ENCODE peak calls at places on chromosomes 6 and 20, in nine cellular contexts. W is endothelial cell, J is nephron progenitor cell, G is heart left ventricle, I is left ventricle myocardium inferior, Z is thyroid gland, B is left lung, M is GM20000, T is cardiac fibroblast. X is an unnamed sample.

GRCh38 chr20:7171911-7172310 is 404.4 kb downstream of the BMP2 start:
- DNase-seq in I (no peak), W (no peak), B (no peak), G (no peak), M (no peak), T (no peak), Z (no peak), J (no peak), X (no peak)

GRCh38 chr20:2692886-2693285 is 306 bp downstream of the EBF4 start:
- DNase-seq in J (peak), W (no peak), Z (no peak), I (no peak), G (no peak), M (peak), T (no peak), B (no peak), X (peak)

GRCh38 chr6:79608334-79609224 is 22.6 kb upstream of the SH3BGRL2 start:
- DNase-seq in W (no peak), G (no peak), M (no peak), J (no peak), T (no peak), B (no peak), I (no peak), Z (no peak), X (no peak)

GRCh38 chr6:145278163-145278807 is 457.0 kb downstream of the EPM2A start:
- DNase-seq in G (no peak), B (no peak), W (no peak), J (no peak), Z (no peak), I (no peak), M (no peak), T (no peak), X (no peak)

GRCh38 chr20:10306440-10307358 is 88.1 kb downstream of the SNAP25 start:
- DNase-seq in G (no peak), W (no peak), T (peak), M (no peak), J (no peak), Z (no peak), I (no peak), B (no peak), X (no peak)

GRCh38 chr6:149140910-149141290 is 176.6 kb upstream of the TAB2 start:
- DNase-seq in M (peak), G (no peak), Z (no peak), I (no peak), T (no peak), B (no peak), W (no peak), J (no peak), X (no peak)

GRCh38 chr6:125584468-125584939 is 164.9 kb upstream of the HEY2 start:
- DNase-seq in Z (peak), B (peak), M (no peak), G (peak), J (peak), T (peak), I (peak), W (no peak), X (peak)

GRCh38 chr6:130118236-130118635 is 99.9 kb downstream of the L3MBTL3 start:
- DNase-seq in J (no peak), T (no peak), W (no peak), I (no peak), B (no peak), M (no peak), Z (no peak), G (no peak), X (no peak)

GRCh38 chr20:18042211-18042610 is 15.5 kb downstream of the OVOL2 start:
- DNase-seq in J (no peak), Z (no peak), B (no peak), G (no peak), W (no peak), I (no peak), M (no peak), T (no peak), X (no peak)

GRCh38 chr6:169950558-169950957 is 199.1 kb downstream of the ERMARD start:
- DNase-seq in I (no peak), T (peak), B (no peak), M (no peak), G (no peak), Z (peak), W (no peak), J (no peak), X (no peak)

GRCh38 chr20:63009044-63009961 is 2.5 kb upstream of the BHLHE23 start:
- DNase-seq in G (peak), W (peak), M (peak), T (peak), B (peak), J (peak), I (peak), Z (peak), X (peak)

GRCh38 chr6:28368522-28368921 is 18.8 kb downstream of the ZKSCAN3 start:
- DNase-seq in W (no peak), Z (no peak), I (no peak), T (no peak), J (no peak), B (no peak), M (peak), G (no peak), X (no peak)

GRCh38 chr6:125193208-125193607 is 39.6 kb downstream of the TPD52L1 start:
- DNase-seq in T (no peak), W (no peak), Z (no peak), I (no peak), G (no peak), J (no peak), B (no peak), M (no peak), X (no peak)

GRCh38 chr20:38290829-38291581 is 13.0 kb upstream of the BPI start:
- DNase-seq in Z (no peak), W (peak), M (no peak), I (peak), T (peak), G (peak), J (peak), B (no peak), X (no peak)

GRCh38 chr6:63543982-63544381 is 28.3 kb upstream of the LOC128125822 start:
- DNase-seq in Z (no peak), J (no peak), W (no peak), I (no peak), G (no peak), T (no peak), B (no peak), M (no peak), X (no peak)

GRCh38 chr6:31558631-31559500 is 11.5 kb downstream of the NFKBIL1 start:
- DNase-seq in W (no peak), G (peak), M (peak), I (peak), Z (no peak), T (peak), J (no peak), B (peak), X (no peak)

GRCh38 chr6:133184798-133185380 is 56.3 kb upstream of the EYA4 start:
- DNase-seq in M (peak), T (peak), B (no peak), Z (no peak), W (no peak), G (no peak), J (no peak), I (no peak), X (no peak)

GRCh38 chr20:137668-138131 is 4.7 kb upstream of the DEFB126 start:
- DNase-seq in B (no peak), W (no peak), J (no peak), T (no peak), Z (no peak), G (no peak), M (no peak), I (no peak), X (no peak)

GRCh38 chr6:19759117-19759880 is 77.9 kb upstream of the ID4 start:
- DNase-seq in I (no peak), J (no peak), Z (no peak), M (no peak), G (no peak), T (peak), W (no peak), B (no peak), X (no peak)

GRCh38 chr20:61728326-61728725 is 337.4 kb downstream of the TAF4 start:
- DNase-seq in J (no peak), B (no peak), I (no peak), W (no peak), M (no peak), Z (no peak), T (no peak), G (no peak), X (no peak)

GRCh38 chr6:77456531-77457248 is 6.6 kb downstream of the HTR1B start:
- DNase-seq in B (no peak), T (peak), M (no peak), I (no peak), Z (no peak), J (no peak), W (no peak), G (peak), X (peak)

GRCh38 chr6:26003102-26003694 is 40.6 kb downstream of the TRIM38 start:
- DNase-seq in I (no peak), T (peak), G (peak), M (peak), B (no peak), W (peak), Z (peak), J (peak), X (peak)

GRCh38 chr20:22216984-22217383 is 367.4 kb downstream of the FOXA2 start:
- DNase-seq in B (no peak), M (no peak), W (no peak), G (no peak), I (no peak), T (no peak), Z (no peak), J (no peak), X (no peak)

GRCh38 chr20:59783020-59784010 is 150.1 kb downstream of the SYCP2 start:
- DNase-seq in B (peak), G (no peak), M (peak), W (peak), T (peak), I (peak), J (peak), Z (peak), X (peak)

GRCh38 chr20:11582073-11582472 is 335.6 kb upstream of the BTBD3 start:
- DNase-seq in I (no peak), M (no peak), W (no peak), Z (no peak), T (peak), B (no peak), G (no peak), J (no peak), X (no peak)

GRCh38 chr6:15653581-15653980 is 9.2 kb downstream of the DTNBP1 start:
- DNase-seq in B (no peak), I (no peak), W (no peak), J (no peak), M (peak), T (no peak), Z (no peak), G (no peak), X (no peak)

GRCh38 chr6:26329763-26330511 is 35.1 kb upstream of the BTN3A2 start:
- DNase-seq in G (no peak), Z (no peak), B (no peak), I (no peak), T (peak), J (peak), M (no peak), W (peak), X (peak)

GRCh38 chr6:16294371-16294770 is 56.0 kb downstream of the GMPR start:
- DNase-seq in M (no peak), T (no peak), Z (no peak), J (no peak), B (no peak), W (no peak), I (no peak), G (no peak), X (no peak)

GRCh38 chr6:231779-232178 is 60.5 kb upstream of the DUSP22 start:
- DNase-seq in W (no peak), Z (no peak), G (no peak), M (no peak), B (no peak), T (no peak), I (no peak), J (no peak), X (no peak)

GRCh38 chr6:166900956-166901607 is 55.3 kb downstream of the RNASET2 start:
- DNase-seq in B (no peak), W (no peak), J (no peak), M (no peak), Z (no peak), I (no peak), G (no peak), T (no peak), X (no peak)

GRCh38 chr20:35511814-35512420 is 17.5 kb downstream of the C20orf173 start:
- DNase-seq in G (no peak), T (peak), M (no peak), Z (peak), I (no peak), J (no peak), W (peak), B (no peak), X (peak)

GRCh38 chr6:24394061-24394460 is 8.7 kb upstream of the MRS2 start:
- DNase-seq in J (no peak), G (no peak), I (no peak), T (no peak), W (no peak), B (no peak), M (no peak), Z (no peak), X (no peak)

GRCh38 chr6:20669571-20670314 is 135.5 kb downstream of the CDKAL1 start:
- DNase-seq in B (no peak), G (no peak), J (no peak), I (no peak), M (no peak), W (no peak), T (peak), Z (no peak), X (no peak)

GRCh38 chr6:23775127-23775526 is 350.9 kb upstream of the NRSN1 start:
- DNase-seq in M (no peak), Z (no peak), B (no peak), I (no peak), W (no peak), G (no peak), T (no peak), J (no peak), X (no peak)

GRCh38 chr6:30541515-30542403 is 14.5 kb downstream of the GNL1 start:
- DNase-seq in J (peak), I (peak), W (peak), Z (peak), T (peak), M (peak), B (peak), G (peak), X (peak)

GRCh38 chr6:82616386-82617028 is 252.9 kb downstream of the TPBG start:
- DNase-seq in G (no peak), M (no peak), T (peak), Z (no peak), W (no peak), I (no peak), B (no peak), J (no peak), X (no peak)
- TF ChIP-seq CTCF in G (no peak), M (no peak), T (no peak), Z (peak), W (no peak), I (no peak), B (no peak), J (no peak), X (no peak)

GRCh38 chr20:51335329-51335841 is 207.1 kb downstream of the NFATC2 start:
- DNase-seq in G (no peak), M (peak), T (peak), I (no peak), W (no peak), Z (no peak), B (no peak), J (no peak), X (no peak)

GRCh38 chr20:51331466-51331865 is 211.1 kb downstream of the NFATC2 start:
- DNase-seq in T (peak), M (no peak), B (no peak), J (no peak), Z (no peak), W (no peak), I (no peak), G (no peak), X (no peak)

GRCh38 chr20:51334609-51335008 is 207.9 kb downstream of the NFATC2 start:
- DNase-seq in G (no peak), B (no peak), M (no peak), W (no peak), T (no peak), Z (no peak), J (no peak), I (no peak), X (no peak)

GRCh38 chr20:51333971-51334370 is 208.5 kb downstream of the NFATC2 start:
- DNase-seq in I (no peak), W (no peak), Z (no peak), J (no peak), B (no peak), G (no peak), M (no peak), T (no peak), X (no peak)

GRCh38 chr20:51333446-51333845 is 209.1 kb downstream of the NFATC2 start:
- DNase-seq in G (no peak), J (no peak), T (no peak), I (no peak), B (no peak), W (no peak), Z (no peak), M (no peak), X (no peak)
- TF ChIP-seq CTCF in G (no peak), J (no peak), T (no peak), I (no peak), B (no peak), W (no peak), Z (no peak), M (no peak), X (no peak)

GRCh38 chr6:33271098-33271607 is 523 bp downstream of the VPS52 start:
- DNase-seq in T (no peak), W (no peak), M (no peak), Z (no peak), I (no peak), G (no peak), J (no peak), B (no peak), X (no peak)
- TF ChIP-seq CTCF in T (no peak), W (peak), M (no peak), Z (no peak), I (no peak), G (no peak), J (no peak), B (no peak), X (peak)

DNA sequence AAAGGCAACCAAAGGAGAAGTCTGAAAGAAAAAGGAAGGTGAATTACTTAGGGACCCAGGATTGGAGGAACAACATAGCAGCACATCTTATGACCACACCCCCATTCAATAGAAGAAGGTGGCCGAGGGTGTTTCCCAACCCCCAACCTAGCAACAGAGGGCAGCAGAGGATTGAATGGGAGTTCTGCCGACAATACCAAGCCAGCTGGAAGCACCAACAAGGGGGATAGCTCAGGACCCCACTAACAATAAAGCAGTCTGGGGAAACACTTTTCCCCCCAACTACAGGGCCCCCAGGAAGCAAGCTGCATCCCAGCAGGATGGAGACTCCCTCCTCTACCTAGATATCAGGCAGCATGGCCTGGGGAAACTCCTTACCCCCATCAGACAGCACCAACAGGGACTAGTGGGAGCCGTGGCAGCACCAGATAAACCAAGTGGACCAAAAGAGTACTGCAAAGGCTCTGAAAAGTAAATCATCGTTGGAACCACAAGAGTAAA is 67.7 kb downstream of the ZHX3 start:
- DNase-seq in M (peak), W (peak), B (no peak), I (no peak), Z (no peak), T (peak), J (peak), G (peak), X (no peak)
- TF ChIP-seq CTCF in M (no peak), W (peak), B (no peak), I (peak), Z (peak), T (peak), J (peak), G (peak), X (peak)

DNA sequence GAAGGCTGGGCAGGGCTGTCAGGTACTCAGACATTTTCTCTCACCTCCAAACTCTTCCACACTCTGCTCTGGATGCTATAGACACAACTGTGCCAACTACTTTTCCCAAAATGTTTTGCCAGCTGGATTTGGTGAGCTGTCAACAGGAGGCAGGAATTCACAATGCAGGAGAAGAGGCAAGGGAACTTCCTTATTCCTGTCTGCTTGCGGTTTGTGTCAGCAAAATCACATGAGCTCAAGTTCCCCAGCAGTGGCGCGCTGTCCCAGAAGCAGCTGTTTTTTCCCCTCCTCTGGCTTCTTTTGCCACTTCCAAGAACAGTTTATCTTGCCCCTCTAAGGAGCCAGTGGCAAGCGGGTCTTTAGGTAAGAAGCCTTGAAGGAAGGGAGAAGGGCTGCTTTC is 608.2 kb downstream of the PRKN start:
- DNase-seq in W (peak), T (peak), M (no peak), J (no peak), I (peak), G (peak), Z (no peak), B (peak), X (no peak)
- TF ChIP-seq CTCF in W (no peak), T (no peak), M (no peak), J (no peak), I (no peak), G (no peak), Z (no peak), B (no peak), X (no peak)

GRCh38 chr20:56345911-56346310 is 12.9 kb upstream of the FAM210B start:
- DNase-seq in I (no peak), T (peak), Z (no peak), J (no peak), B (no peak), W (no peak), M (no peak), G (no peak), X (no peak)

GRCh38 chr20:56342783-56343182 is 16.0 kb upstream of the FAM210B start:
- DNase-seq in T (no peak), M (no peak), G (no peak), I (no peak), B (no peak), W (no peak), J (no peak), Z (no peak), X (no peak)

GRCh38 chr20:56348306-56348695 is 10.5 kb upstream of the FAM210B start:
- DNase-seq in M (no peak), T (peak), W (no peak), B (no peak), Z (no peak), J (no peak), I (no peak), G (no peak), X (no peak)

GRCh38 chr20:56347628-56348305 is 11.0 kb upstream of the FAM210B start:
- DNase-seq in Z (no peak), J (peak), G (no peak), T (no peak), M (no peak), W (no peak), I (no peak), B (no peak), X (no peak)

DNA sequence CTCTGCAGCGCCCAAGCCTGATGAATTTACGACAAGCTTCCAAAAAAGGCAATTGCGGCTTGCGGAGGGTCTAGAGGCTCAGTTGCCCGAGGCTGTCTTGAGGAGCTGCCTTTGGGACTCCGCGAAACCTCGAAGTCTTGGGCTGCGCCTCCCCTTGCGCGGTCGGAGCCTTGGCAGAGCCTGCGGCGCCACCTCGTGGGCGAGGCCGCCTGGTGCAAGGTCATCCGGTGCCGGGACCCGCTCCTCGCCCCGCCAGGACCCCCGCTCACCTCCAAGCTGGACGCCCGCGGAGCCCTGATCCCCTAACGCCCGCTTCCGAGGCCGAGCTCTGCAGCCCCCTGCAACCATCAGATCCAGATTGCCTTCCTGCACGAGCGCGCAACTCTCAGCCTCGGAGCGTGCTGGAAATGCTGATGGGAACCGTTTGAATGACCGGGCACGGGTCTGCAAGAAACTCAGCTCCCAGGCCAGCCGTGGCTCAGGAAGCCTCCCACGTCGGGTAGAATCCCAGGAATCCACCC is 14.9 kb upstream of the FAM210B start:
- DNase-seq in B (no peak), J (peak), T (peak), W (peak), G (peak), M (peak), I (no peak), Z (peak), X (peak)
- TF ChIP-seq CTCF in B (peak), J (peak), T (peak), W (peak), G (peak), M (peak), I (peak), Z (peak), X (peak)

X was measured in glutamatergic neuron.